ENCODE peak calls at places on chromosomes 16 and 17, in seven cellular contexts. One of them, this sample, is unnamed.

GRCh38 chr16:88454315-88455057 is 1.4 kb downstream of the ZFPM1 start:
- DNase-seq in naive B cell: peak
- DNase-seq in NCI-H460: no peak
- DNase-seq in NCI-H1105: no peak
- DNase-seq in GM10248: no peak
- DNase-seq in T-cell: no peak
- DNase-seq in CMK: no peak
- DNase-seq in this sample: no peak

GRCh38 chr17:79625706-79626105 is 14.9 kb upstream of the RBFOX3 start:
- DNase-seq in naive B cell: no peak
- DNase-seq in NCI-H460: no peak
- DNase-seq in NCI-H1105: no peak
- DNase-seq in GM10248: no peak
- DNase-seq in T-cell: no peak
- DNase-seq in CMK: no peak
- DNase-seq in this sample: no peak

GRCh38 chr17:76147211-76148014 is 6.4 kb upstream of the FOXJ1 start:
- DNase-seq in naive B cell: no peak
- DNase-seq in NCI-H460: peak
- DNase-seq in NCI-H1105: peak
- DNase-seq in GM10248: no peak
- DNase-seq in T-cell: no peak
- DNase-seq in CMK: no peak
- DNase-seq in this sample: peak

GRCh38 chr16:78122774-78123315 is 23.4 kb downstream of the WWOX start:
- DNase-seq in naive B cell: peak
- DNase-seq in NCI-H460: peak
- DNase-seq in NCI-H1105: peak
- DNase-seq in GM10248: peak
- DNase-seq in T-cell: no peak
- DNase-seq in CMK: no peak
- DNase-seq in this sample: peak

GRCh38 chr16:49410226-49410625 is 36.6 kb downstream of the C16orf78 start:
- DNase-seq in naive B cell: no peak
- DNase-seq in NCI-H460: no peak
- DNase-seq in NCI-H1105: no peak
- DNase-seq in GM10248: no peak
- DNase-seq in T-cell: no peak
- DNase-seq in CMK: no peak
- DNase-seq in this sample: no peak

GRCh38 chr16:48386559-48387312 is 1.5 kb upstream of the SIAH1 start:
- DNase-seq in naive B cell: no peak
- DNase-seq in NCI-H460: no peak
- DNase-seq in NCI-H1105: no peak
- DNase-seq in GM10248: no peak
- DNase-seq in T-cell: no peak
- DNase-seq in CMK: no peak
- DNase-seq in this sample: no peak

GRCh38 chr16:83162791-83163190 is 536.0 kb downstream of the CDH13 start:
- DNase-seq in naive B cell: no peak
- DNase-seq in NCI-H460: no peak
- DNase-seq in NCI-H1105: no peak
- DNase-seq in GM10248: no peak
- DNase-seq in T-cell: no peak
- DNase-seq in CMK: no peak
- DNase-seq in this sample: no peak

GRCh38 chr17:2393184-2393953 is 7.5 kb downstream of the MNT start:
- DNase-seq in naive B cell: peak
- DNase-seq in NCI-H460: peak
- DNase-seq in NCI-H1105: peak
- DNase-seq in GM10248: peak
- DNase-seq in T-cell: peak
- DNase-seq in CMK: no peak
- DNase-seq in this sample: peak

GRCh38 chr17:28950752-28951427 is 428 bp downstream of the PHF12 start:
- DNase-seq in naive B cell: no peak
- DNase-seq in NCI-H460: no peak
- DNase-seq in NCI-H1105: no peak
- DNase-seq in GM10248: no peak
- DNase-seq in T-cell: no peak
- DNase-seq in CMK: no peak
- DNase-seq in this sample: no peak

GRCh38 chr17:37194208-37194607 is 181.6 kb upstream of the C17orf78 start:
- DNase-seq in naive B cell: no peak
- DNase-seq in NCI-H460: no peak
- DNase-seq in NCI-H1105: no peak
- DNase-seq in GM10248: no peak
- DNase-seq in T-cell: no peak
- DNase-seq in CMK: no peak
- DNase-seq in this sample: no peak

GRCh38 chr16:30054959-30055553 is 10.5 kb upstream of the ALDOA start:
- DNase-seq in naive B cell: no peak
- DNase-seq in NCI-H460: no peak
- DNase-seq in NCI-H1105: no peak
- DNase-seq in GM10248: peak
- DNase-seq in T-cell: peak
- DNase-seq in CMK: no peak
- DNase-seq in this sample: no peak

GRCh38 chr17:77649717-77650211 is 308.7 kb upstream of the TNRC6C start:
- DNase-seq in naive B cell: no peak
- DNase-seq in NCI-H460: no peak
- DNase-seq in NCI-H1105: no peak
- DNase-seq in GM10248: no peak
- DNase-seq in T-cell: no peak
- DNase-seq in CMK: no peak
- DNase-seq in this sample: no peak

GRCh38 chr17:28993013-28993600 is 12.7 kb downstream of the SEZ6 start:
- DNase-seq in naive B cell: no peak
- DNase-seq in NCI-H460: no peak
- DNase-seq in NCI-H1105: no peak
- DNase-seq in GM10248: no peak
- DNase-seq in T-cell: no peak
- DNase-seq in CMK: no peak
- DNase-seq in this sample: no peak

GRCh38 chr17:68489919-68490318 is 22.3 kb upstream of the PRKAR1A start:
- DNase-seq in naive B cell: no peak
- DNase-seq in NCI-H460: no peak
- DNase-seq in NCI-H1105: no peak
- DNase-seq in GM10248: no peak
- DNase-seq in T-cell: no peak
- DNase-seq in CMK: no peak
- DNase-seq in this sample: no peak

GRCh38 chr16:72794319-72794718 is 253.6 kb downstream of the ZFHX3 start:
- DNase-seq in naive B cell: no peak
- DNase-seq in NCI-H460: no peak
- DNase-seq in NCI-H1105: no peak
- DNase-seq in GM10248: no peak
- DNase-seq in T-cell: no peak
- DNase-seq in CMK: no peak
- DNase-seq in this sample: no peak

GRCh38 chr16:56985288-56985961 is 3.9 kb upstream of the NLRC5 start:
- DNase-seq in naive B cell: no peak
- DNase-seq in NCI-H460: peak
- DNase-seq in NCI-H1105: no peak
- DNase-seq in GM10248: no peak
- DNase-seq in T-cell: no peak
- DNase-seq in CMK: no peak
- DNase-seq in this sample: no peak

GRCh38 chr16:81657224-81657623 is 121.9 kb upstream of the PLCG2 start:
- DNase-seq in naive B cell: no peak
- DNase-seq in NCI-H460: no peak
- DNase-seq in NCI-H1105: no peak
- DNase-seq in GM10248: peak
- DNase-seq in T-cell: no peak
- DNase-seq in CMK: no peak
- DNase-seq in this sample: no peak

GRCh38 chr17:38871247-38871991 is 1.6 kb downstream of the LASP1 start:
- DNase-seq in naive B cell: no peak
- DNase-seq in NCI-H460: peak
- DNase-seq in NCI-H1105: no peak
- DNase-seq in GM10248: peak
- DNase-seq in T-cell: peak
- DNase-seq in CMK: no peak
- DNase-seq in this sample: no peak

GRCh38 chr17:59558953-59559352 is 6.5 kb upstream of the DHX40 start:
- DNase-seq in naive B cell: no peak
- DNase-seq in NCI-H460: no peak
- DNase-seq in NCI-H1105: no peak
- DNase-seq in GM10248: no peak
- DNase-seq in T-cell: no peak
- DNase-seq in CMK: no peak
- DNase-seq in this sample: no peak

GRCh38 chr16:5905935-5906334 is 808.3 kb upstream of the EEF2KMT start:
- DNase-seq in naive B cell: no peak
- DNase-seq in NCI-H460: no peak
- DNase-seq in NCI-H1105: no peak
- DNase-seq in GM10248: no peak
- DNase-seq in T-cell: no peak
- DNase-seq in CMK: no peak
- DNase-seq in this sample: no peak

GRCh38 chr17:9020824-9021157 is 519 bp upstream of the NTN1 start:
- DNase-seq in naive B cell: no peak
- DNase-seq in NCI-H460: no peak
- DNase-seq in NCI-H1105: no peak
- DNase-seq in GM10248: no peak
- DNase-seq in T-cell: no peak
- DNase-seq in CMK: no peak
- DNase-seq in this sample: no peak

GRCh38 chr17:44906010-44906646 is 6.9 kb upstream of the EFTUD2 start:
- DNase-seq in naive B cell: no peak
- DNase-seq in NCI-H460: peak
- DNase-seq in NCI-H1105: no peak
- DNase-seq in GM10248: no peak
- DNase-seq in T-cell: no peak
- DNase-seq in CMK: no peak
- DNase-seq in this sample: no peak

GRCh38 chr17:50715471-50715870 is 3.9 kb upstream of the LUC7L3 start:
- DNase-seq in naive B cell: no peak
- DNase-seq in NCI-H460: no peak
- DNase-seq in NCI-H1105: no peak
- DNase-seq in GM10248: no peak
- DNase-seq in T-cell: no peak
- DNase-seq in CMK: no peak
- DNase-seq in this sample: no peak

GRCh38 chr17:43650471-43650870 is 11.3 kb downstream of the MEOX1 start:
- DNase-seq in naive B cell: no peak
- DNase-seq in NCI-H460: no peak
- DNase-seq in NCI-H1105: no peak
- DNase-seq in GM10248: no peak
- DNase-seq in T-cell: no peak
- DNase-seq in CMK: no peak
- DNase-seq in this sample: no peak

GRCh38 chr16:47612711-47613110 is 151.6 kb downstream of the PHKB start:
- DNase-seq in naive B cell: no peak
- DNase-seq in NCI-H460: no peak
- DNase-seq in NCI-H1105: no peak
- DNase-seq in GM10248: no peak
- DNase-seq in T-cell: no peak
- DNase-seq in CMK: no peak
- DNase-seq in this sample: no peak

GRCh38 chr16:28179354-28179753 is 32.4 kb downstream of the XPO6 start:
- DNase-seq in naive B cell: no peak
- DNase-seq in NCI-H460: no peak
- DNase-seq in NCI-H1105: no peak
- DNase-seq in GM10248: no peak
- DNase-seq in T-cell: no peak
- DNase-seq in CMK: no peak
- DNase-seq in this sample: no peak

This sample was measured in NCI-H2227 treated with DMSO at 0.1 percent for 48 hours.